ENCODE peak calls at places on chromosomes 1 and 21, in nine cellular contexts. V is transverse colon, X is neural crest cell, N is Peyer's patch, M is body of pancreas, O is HFF-Myc, W is cardiac fibroblast, R is pancreas, B is fibroblast of the aortic adventitia. D is an unnamed sample.

GRCh38 chr1:206663832-206664652 is 20.7 kb upstream of the MAPKAPK2 start:
- DNase-seq in V (peak; percentile 71), X (peak; percentile 80), N (no peak), M (peak; percentile 77), O (no peak), W (peak; percentile 79), R (peak; percentile 74), B (peak; percentile 79), D (peak; percentile 65)

GRCh38 chr1:211145944-211146343 is 12.0 kb upstream of the KCNH1 start:
- DNase-seq in V (peak; percentile 65), X (no peak), N (no peak), M (peak; percentile 22), O (no peak), W (no peak), R (peak; percentile 15), B (no peak), D (no peak)

GRCh38 chr1:204873176-204873575 is 2.5 kb downstream of the NFASC start:
- DNase-seq in V (no peak), X (no peak), N (no peak), M (no peak), O (no peak), W (no peak), R (no peak), B (no peak), D (no peak)

GRCh38 chr21:37072239-37072987 is 458 bp downstream of the PIGP start:
- DNase-seq in V (peak; percentile 11), X (no peak), N (peak; percentile 84), M (peak; percentile 85), O (no peak), W (no peak), R (peak; percentile 21), B (peak; percentile 80), D (peak; percentile 85)

GRCh38 chr21:45598109-45598508 is 45.4 kb upstream of the PCBP3 start:
- DNase-seq in V (no peak), X (no peak), N (peak; percentile 38), M (no peak), O (no peak), W (no peak), R (no peak), B (no peak), D (no peak)

GRCh38 chr1:235659186-235659771 is 9.7 kb upstream of the GNG4 start:
- DNase-seq in V (no peak), X (no peak), N (no peak), M (no peak), O (no peak), W (no peak), R (no peak), B (no peak), D (no peak)

GRCh38 chr1:17207966-17208418 is 3.1 kb downstream of the PADI1 start:
- DNase-seq in V (no peak), X (no peak), N (no peak), M (no peak), O (peak; percentile 75), W (peak; percentile 65), R (no peak), B (peak; percentile 79), D (no peak)

GRCh38 chr1:19764848-19765247 is 34.9 kb downstream of the TMCO4 start:
- DNase-seq in V (no peak), X (no peak), N (no peak), M (no peak), O (no peak), W (peak; percentile 39), R (no peak), B (no peak), D (no peak)

GRCh38 chr1:54968581-54968980 is 11.8 kb upstream of the TMEM61 start:
- DNase-seq in V (no peak), X (no peak), N (no peak), M (no peak), O (no peak), W (no peak), R (no peak), B (no peak), D (no peak)

GRCh38 chr21:36783612-36784383 is 84.9 kb downstream of the SIM2 start:
- DNase-seq in V (no peak), X (no peak), N (no peak), M (no peak), O (no peak), W (peak; percentile 18), R (no peak), B (peak; percentile 65), D (no peak)

GRCh38 chr1:43067856-43068751 is 104.0 kb downstream of the EBNA1BP2 start:
- DNase-seq in V (peak; percentile 23), X (no peak), N (no peak), M (peak; percentile 43), O (no peak), W (no peak), R (no peak), B (no peak), D (no peak)

GRCh38 chr1:43067233-43067745 is 104.8 kb downstream of the EBNA1BP2 start:
- DNase-seq in V (no peak), X (no peak), N (no peak), M (no peak), O (no peak), W (no peak), R (no peak), B (no peak), D (no peak)

GRCh38 chr1:43071241-43071640 is 100.8 kb downstream of the EBNA1BP2 start:
- DNase-seq in V (no peak), X (no peak), N (no peak), M (no peak), O (no peak), W (no peak), R (no peak), B (no peak), D (no peak)

GRCh38 chr1:43069481-43070050 is 102.5 kb downstream of the EBNA1BP2 start:
- DNase-seq in V (no peak), X (no peak), N (no peak), M (peak; percentile 33), O (no peak), W (peak; percentile 31), R (no peak), B (no peak), D (no peak)

DNA sequence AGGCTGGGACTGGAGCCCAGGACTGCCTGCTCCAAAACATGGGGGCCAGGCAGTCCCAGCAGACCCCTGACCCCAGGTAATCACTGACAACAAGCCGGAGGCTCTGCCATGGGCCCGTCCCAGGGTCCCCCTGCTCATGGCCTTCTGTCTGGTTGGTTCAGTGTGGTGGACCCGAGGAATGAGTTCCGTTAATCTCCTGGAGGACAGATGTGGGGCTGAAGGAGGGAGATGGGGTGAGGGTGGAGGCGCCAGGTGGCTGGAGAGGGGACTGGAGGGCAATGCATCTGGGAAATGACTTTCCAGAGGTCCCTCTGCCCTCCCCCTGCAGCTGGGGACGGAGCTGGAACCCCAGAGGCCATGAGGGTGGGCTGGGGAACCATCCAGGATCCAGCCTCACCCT is 103.2 kb downstream of the EBNA1BP2 start:
- DNase-seq in V (no peak), X (no peak), N (no peak), M (no peak), O (no peak), W (no peak), R (no peak), B (no peak), D (no peak)
- TF ChIP-seq CTCF in V (no peak), X (no peak), N (no peak), M (no peak), O (no peak), W (no peak), R (no peak), B (no peak), D (no peak)

GRCh38 chr1:22665752-22666151 is 12.7 kb downstream of the C1QB start:
- DNase-seq in V (peak; percentile 48), X (peak; percentile 55), N (peak; percentile 64), M (no peak), O (no peak), W (peak; percentile 42), R (no peak), B (peak; percentile 20), D (no peak)
- TF ChIP-seq CTCF in V (no peak), X (peak; percentile 80), N (no peak), M (no peak), O (peak; percentile 71), W (peak; percentile 60), R (no peak), B (peak; percentile 46), D (peak; percentile 37)

GRCh38 chr1:6211731-6212130 is 5.8 kb downstream of the RNF207 start:
- DNase-seq in V (no peak), X (no peak), N (no peak), M (no peak), O (no peak), W (no peak), R (no peak), B (no peak), D (no peak)

GRCh38 chr1:6208723-6209660 is 3.1 kb downstream of the RNF207 start:
- DNase-seq in V (peak; percentile 54), X (peak; percentile 53), N (peak; percentile 78), M (peak; percentile 68), O (no peak), W (peak; percentile 54), R (peak; percentile 66), B (no peak), D (peak; percentile 56)

GRCh38 chr1:6210606-6211355 is 4.9 kb downstream of the RNF207 start:
- DNase-seq in V (no peak), X (no peak), N (no peak), M (no peak), O (no peak), W (no peak), R (no peak), B (no peak), D (no peak)

GRCh38 chr1:6207921-6208320 is 2.0 kb downstream of the RNF207 start:
- DNase-seq in V (no peak), X (no peak), N (no peak), M (no peak), O (no peak), W (no peak), R (no peak), B (no peak), D (no peak)

GRCh38 chr1:6209661-6210605 is 4.0 kb downstream of the RNF207 start:
- DNase-seq in V (no peak), X (peak; percentile 30), N (no peak), M (no peak), O (no peak), W (no peak), R (no peak), B (no peak), D (no peak)
- TF ChIP-seq CTCF in V (no peak), X (no peak), N (no peak), M (peak; percentile 18), O (peak; percentile 14), W (peak; percentile 17), R (no peak), B (peak; percentile 26), D (no peak)

DNA sequence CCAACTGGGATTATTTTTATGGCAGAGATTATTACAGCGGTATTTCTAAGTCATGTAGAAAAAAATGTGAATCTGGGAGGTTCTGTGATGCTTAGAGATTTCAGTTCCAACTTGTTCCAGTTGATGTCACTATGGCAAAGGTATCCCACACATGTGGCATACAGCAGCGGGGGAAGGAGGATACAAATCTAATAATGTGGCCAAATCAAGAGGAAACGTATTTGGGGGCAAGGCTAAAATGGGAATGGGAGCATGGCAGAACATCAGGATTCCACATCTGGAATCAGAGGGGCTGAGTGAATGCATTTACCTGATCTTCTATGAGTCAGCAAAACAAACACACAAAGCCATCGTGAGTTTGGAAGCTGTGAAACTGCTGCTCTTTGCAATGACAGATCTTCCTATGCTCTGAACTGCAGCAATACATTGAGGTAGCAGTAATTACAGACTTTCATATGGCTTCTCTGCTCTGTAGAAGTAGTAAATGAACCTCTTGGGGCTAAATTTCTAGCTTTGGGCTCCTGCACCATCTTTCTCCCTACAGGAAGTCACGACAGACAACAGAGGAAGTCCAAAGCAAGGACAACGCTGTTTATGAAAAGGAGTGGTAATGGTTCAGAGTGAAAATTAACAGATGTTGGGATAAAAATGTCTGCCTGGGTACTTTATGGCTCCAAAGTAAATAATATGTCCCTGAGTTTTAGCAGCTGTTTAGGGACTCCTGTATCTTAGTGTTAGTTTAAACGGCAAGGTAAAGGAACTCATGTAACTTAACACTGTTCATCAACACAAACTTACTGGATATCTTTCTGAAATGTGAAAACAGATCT is 55.6 kb downstream of the GABPA start:
- DNase-seq in V (no peak), X (no peak), N (no peak), M (no peak), O (peak; percentile 47), W (peak; percentile 56), R (peak; percentile 16), B (peak; percentile 57), D (no peak)
- TF ChIP-seq CTCF in V (peak; percentile 31), X (peak; percentile 59), N (peak; percentile 18), M (peak; percentile 45), O (peak; percentile 33), W (peak; percentile 36), R (no peak), B (peak; percentile 48), D (peak; percentile 57)

D was measured in left ventricle myocardium inferior.